ENCODE peak calls at places on chromosomes 11 and 22, in four cellular contexts. One of them, this sample, is unnamed.

GRCh38 chr11:79304599-79305212 is 136.1 kb downstream of the TENM4 start:
- DNase-seq in GM12878: no peak
- DNase-seq in H1: no peak
- DNase-seq in SK-N-SH: no peak
- DNase-seq in this sample: no peak

GRCh38 chr11:34837246-34837856 is 78.8 kb downstream of the APIP start:
- DNase-seq in GM12878: no peak
- DNase-seq in H1: no peak
- DNase-seq in SK-N-SH: no peak
- DNase-seq in this sample: peak

GRCh38 chr11:115408036-115408911 is 95.9 kb downstream of the CADM1 start:
- DNase-seq in GM12878: no peak
- DNase-seq in H1: no peak
- DNase-seq in SK-N-SH: no peak
- DNase-seq in this sample: no peak

GRCh38 chr11:44744160-44744559 is 17.4 kb downstream of the TSPAN18 start:
- DNase-seq in GM12878: no peak
- DNase-seq in H1: no peak
- DNase-seq in SK-N-SH: peak
- DNase-seq in this sample: no peak

GRCh38 chr22:39593061-39593930 is 22.7 kb downstream of the CACNA1I start:
- DNase-seq in GM12878: no peak
- DNase-seq in H1: no peak
- DNase-seq in SK-N-SH: no peak
- DNase-seq in this sample: no peak

GRCh38 chr22:36464715-36465231 is 16.7 kb downstream of the TXN2 start:
- DNase-seq in GM12878: no peak
- DNase-seq in H1: no peak
- DNase-seq in SK-N-SH: no peak
- DNase-seq in this sample: no peak

GRCh38 chr22:47901911-47902310 is 1139.5 kb downstream of the TBC1D22A start:
- DNase-seq in GM12878: no peak
- DNase-seq in H1: no peak
- DNase-seq in SK-N-SH: no peak
- DNase-seq in this sample: no peak

GRCh38 chr22:46463435-46464227 is 73.8 kb downstream of the CELSR1 start:
- DNase-seq in GM12878: no peak
- DNase-seq in H1: no peak
- DNase-seq in SK-N-SH: no peak
- DNase-seq in this sample: no peak

GRCh38 chr11:33257160-33257896 is at the start of gene HIPK3:
- DNase-seq in GM12878: no peak
- DNase-seq in H1: no peak
- DNase-seq in SK-N-SH: peak
- DNase-seq in this sample: peak

GRCh38 chr11:77287615-77288273 is 13.7 kb downstream of the GDPD4 start:
- DNase-seq in GM12878: no peak
- DNase-seq in H1: no peak
- DNase-seq in SK-N-SH: no peak
- DNase-seq in this sample: no peak

GRCh38 chr22:38239101-38239761 is 33.6 kb downstream of the TMEM184B start:
- DNase-seq in GM12878: no peak
- DNase-seq in H1: no peak
- DNase-seq in SK-N-SH: no peak
- DNase-seq in this sample: no peak

GRCh38 chr11:44326615-44327475 is 16.9 kb upstream of the ALX4 start:
- DNase-seq in GM12878: no peak
- DNase-seq in H1: no peak
- DNase-seq in SK-N-SH: no peak
- DNase-seq in this sample: no peak

GRCh38 chr11:27754035-27755017 is 54.1 kb upstream of the BDNF start:
- DNase-seq in GM12878: no peak
- DNase-seq in H1: no peak
- DNase-seq in SK-N-SH: no peak
- DNase-seq in this sample: no peak

GRCh38 chr22:27240298-27240885 is 561.2 kb downstream of the MN1 start:
- DNase-seq in GM12878: no peak
- DNase-seq in H1: no peak
- DNase-seq in SK-N-SH: no peak
- DNase-seq in this sample: no peak

DNA sequence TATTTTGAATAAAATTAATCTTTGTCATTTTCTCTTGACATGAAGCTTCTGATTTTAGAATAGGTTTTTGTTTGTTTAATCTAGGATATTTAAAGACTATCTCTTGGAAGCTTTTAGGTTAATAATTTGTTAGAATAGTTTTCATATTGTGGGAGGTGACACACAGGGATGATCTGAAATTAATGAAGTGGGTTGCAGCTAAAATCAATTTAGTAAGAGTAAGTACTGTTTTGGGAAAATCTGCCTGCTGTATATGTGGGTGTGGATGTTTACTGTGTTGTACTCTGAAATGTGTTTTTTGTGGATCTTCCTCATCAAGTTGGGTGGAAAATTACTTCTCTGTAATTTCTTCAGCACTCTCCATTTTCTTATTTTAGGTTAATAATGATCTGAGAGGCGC is 67.3 kb downstream of the BID start:
- DNase-seq in GM12878: no peak
- DNase-seq in H1: no peak
- DNase-seq in SK-N-SH: no peak
- DNase-seq in this sample: no peak
- H3K4me2 ChIP-seq in GM12878: peak
- H3K4me2 ChIP-seq in H1: no peak
- H3K4me2 ChIP-seq in SK-N-SH: peak
- H3K4me2 ChIP-seq in this sample: no peak

GRCh38 chr11:116833816-116834534 is 3.4 kb downstream of the APOA1 start:
- DNase-seq in GM12878: no peak
- DNase-seq in H1: no peak
- DNase-seq in SK-N-SH: no peak
- DNase-seq in this sample: peak
- TF ChIP-seq TCF12 in GM12878: no peak
- TF ChIP-seq TCF12 in H1: no peak
- TF ChIP-seq TCF12 in SK-N-SH: no peak
- TF ChIP-seq TCF12 in this sample: no peak

GRCh38 chr22:30575011-30575671 is 676 bp upstream of the GAL3ST1 start:
- DNase-seq in GM12878: no peak
- DNase-seq in H1: no peak
- DNase-seq in SK-N-SH: peak
- DNase-seq in this sample: no peak
- H3K4me2 ChIP-seq in GM12878: no peak
- H3K4me2 ChIP-seq in H1: peak
- H3K4me2 ChIP-seq in SK-N-SH: peak
- H3K4me2 ChIP-seq in this sample: peak

GRCh38 chr11:106011481-106011880 is 10.6 kb downstream of the MSANTD4 start:
- DNase-seq in GM12878: no peak
- DNase-seq in H1: no peak
- DNase-seq in SK-N-SH: no peak
- DNase-seq in this sample: no peak
- TF ChIP-seq TCF12 in GM12878: no peak
- TF ChIP-seq TCF12 in H1: no peak
- TF ChIP-seq TCF12 in SK-N-SH: no peak
- TF ChIP-seq TCF12 in this sample: no peak

GRCh38 chr22:33038836-33039235 is 19.3 kb downstream of the SYN3 start:
- DNase-seq in GM12878: no peak
- DNase-seq in H1: no peak
- DNase-seq in SK-N-SH: no peak
- DNase-seq in this sample: no peak
- H3K4me2 ChIP-seq in GM12878: no peak
- H3K4me2 ChIP-seq in H1: no peak
- H3K4me2 ChIP-seq in SK-N-SH: no peak
- H3K4me2 ChIP-seq in this sample: no peak

DNA sequence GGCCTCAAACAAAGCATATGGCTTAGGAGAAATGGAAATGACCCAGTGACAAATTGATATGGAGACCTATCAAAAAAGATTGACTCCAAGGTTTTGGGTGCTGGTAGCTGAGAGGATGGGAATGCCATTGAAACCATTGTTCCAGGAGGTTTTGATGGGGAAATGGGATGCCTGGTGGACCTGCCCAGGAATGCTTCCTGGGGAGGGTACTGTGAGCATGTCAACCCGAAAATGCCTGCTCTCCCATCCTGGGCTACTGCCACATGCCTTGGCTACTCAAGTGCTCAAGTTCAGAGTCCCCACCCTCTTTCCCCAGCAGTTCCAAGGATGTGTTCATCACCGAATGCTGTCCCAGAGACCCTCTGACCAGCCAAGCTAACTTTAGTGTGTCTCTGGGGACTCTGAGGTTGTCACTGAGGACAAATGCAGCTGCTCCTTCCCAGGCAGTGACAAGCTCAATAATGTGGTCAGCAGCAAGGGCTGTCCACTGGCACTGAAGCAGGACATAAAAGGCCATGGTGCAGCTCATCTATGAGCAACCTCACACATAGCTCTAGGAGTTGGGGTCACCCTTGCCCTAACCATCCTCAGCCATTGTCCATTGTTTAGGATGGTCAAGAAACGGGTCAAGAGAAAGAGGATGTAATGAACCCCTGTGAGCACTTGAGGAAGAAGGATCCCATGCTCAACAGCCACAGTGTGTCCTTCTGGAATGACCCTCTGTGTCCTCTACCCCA is 83.7 kb downstream of the TRIM29 start:
- DNase-seq in GM12878: no peak
- DNase-seq in H1: no peak
- DNase-seq in SK-N-SH: no peak
- DNase-seq in this sample: no peak
- TF ChIP-seq TCF12 in GM12878: no peak
- TF ChIP-seq TCF12 in H1: no peak
- TF ChIP-seq TCF12 in SK-N-SH: no peak
- TF ChIP-seq TCF12 in this sample: no peak

DNA sequence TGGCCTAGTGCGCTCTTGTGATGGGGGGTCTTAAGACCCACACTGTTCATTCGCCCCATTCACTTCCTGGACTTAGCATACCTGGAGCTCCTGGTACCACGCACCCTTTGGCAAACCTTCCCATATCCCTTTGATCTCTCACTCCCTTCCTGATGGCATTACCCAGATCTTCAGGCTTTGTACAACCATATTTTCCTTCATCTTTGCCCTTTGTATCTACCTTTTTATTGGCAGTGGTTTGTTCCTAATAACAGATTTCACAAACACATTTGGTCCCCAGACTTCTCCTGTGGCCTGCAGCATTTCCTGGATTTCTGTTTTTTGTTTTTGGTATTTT is 16.0 kb upstream of the IFITM3 start:
- DNase-seq in GM12878: no peak
- DNase-seq in H1: no peak
- DNase-seq in SK-N-SH: no peak
- DNase-seq in this sample: no peak
- H3K4me2 ChIP-seq in GM12878: no peak
- H3K4me2 ChIP-seq in H1: no peak
- H3K4me2 ChIP-seq in SK-N-SH: no peak
- H3K4me2 ChIP-seq in this sample: peak

DNA sequence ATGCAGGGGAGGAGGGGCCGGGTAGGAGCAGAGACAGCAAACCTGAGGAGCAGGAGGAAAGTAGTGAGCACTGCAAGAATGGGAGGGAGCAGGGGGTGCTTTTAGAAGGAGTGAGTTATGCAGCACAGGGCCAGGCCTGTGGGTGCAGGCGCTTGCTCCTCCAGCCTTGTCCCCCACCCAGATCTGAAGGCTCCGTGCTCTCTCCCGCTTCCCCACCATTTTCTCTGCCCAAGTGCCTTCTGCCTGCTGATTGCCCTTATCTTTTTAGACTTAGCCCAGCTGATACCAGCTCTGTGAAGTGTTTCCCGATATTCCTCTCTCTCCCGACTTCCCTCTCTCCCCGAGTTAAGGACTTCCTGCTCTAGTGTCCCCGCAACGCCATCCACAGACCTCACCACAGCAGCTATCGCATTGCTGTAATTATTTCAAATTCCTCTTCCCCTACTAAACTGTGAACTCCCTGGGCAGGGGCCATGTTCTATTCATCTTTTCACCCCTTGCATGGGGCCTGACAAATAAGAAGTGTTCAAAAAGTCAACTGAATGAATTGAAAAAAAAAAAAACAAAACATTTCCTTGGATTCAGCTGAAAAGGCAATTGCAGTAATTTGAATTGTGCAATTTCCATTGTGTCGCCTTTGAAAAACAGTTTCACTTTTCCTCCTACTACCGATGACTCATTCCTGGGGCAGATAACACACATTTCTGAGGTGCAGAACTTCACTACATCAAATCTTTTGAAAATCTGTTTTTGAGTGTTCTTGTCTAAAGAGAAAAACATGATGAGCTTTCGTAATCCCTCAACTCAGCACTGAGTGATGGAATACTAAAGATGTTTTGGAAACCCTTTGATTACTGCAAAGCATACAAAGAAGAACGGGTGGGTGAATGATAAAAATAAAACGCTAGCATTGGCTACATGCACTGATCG is 69.7 kb upstream of the BMAL1 start:
- DNase-seq in GM12878: no peak
- DNase-seq in H1: no peak
- DNase-seq in SK-N-SH: no peak
- DNase-seq in this sample: peak
- TF ChIP-seq TCF12 in GM12878: no peak
- TF ChIP-seq TCF12 in H1: no peak
- TF ChIP-seq TCF12 in SK-N-SH: peak
- TF ChIP-seq TCF12 in this sample: no peak

This sample was measured in HepG2.